ENCODE peak calls at places on chromosomes 11 and 22, in eight cellular contexts. H is effector memory CD4-positive, alpha-beta T cell; R is small intestine; E is IMR-90; U is heart left ventricle; I is psoas muscle; D is CD8-positive, alpha-beta T cell; J is left ventricle myocardium inferior. M is an unnamed sample.
A peak's percentile ranks its signal among the peaks of the same experiment; 100 is the strongest.

GRCh38 chr22:47091241-47091691 is 328.8 kb downstream of the TBC1D22A start:
- DNase-seq in H (no peak), R (peak; percentile 36), E (no peak), U (no peak), I (no peak), D (no peak), J (no peak), M (no peak)

GRCh38 chr22:47407626-47408025 is 645.2 kb downstream of the TBC1D22A start:
- DNase-seq in H (no peak), R (no peak), E (no peak), U (no peak), I (no peak), D (no peak), J (no peak), M (no peak)

GRCh38 chr11:118914178-118914918 is 11.4 kb downstream of the BCL9L start:
- DNase-seq in H (peak; percentile 79), R (peak; percentile 54), E (no peak), U (no peak), I (peak; percentile 21), D (peak; percentile 58), J (peak; percentile 46), M (no peak)

GRCh38 chr11:94023856-94024255 is 2.7 kb downstream of the HEPHL1 start:
- DNase-seq in H (no peak), R (no peak), E (no peak), U (no peak), I (no peak), D (no peak), J (no peak), M (no peak)

GRCh38 chr11:29458252-29458651 is 558.6 kb downstream of the KCNA4 start:
- DNase-seq in H (no peak), R (no peak), E (no peak), U (no peak), I (no peak), D (no peak), J (no peak), M (no peak)

GRCh38 chr11:13260196-13260962 is 17.2 kb upstream of the BMAL1 start:
- DNase-seq in H (no peak), R (no peak), E (no peak), U (no peak), I (no peak), D (no peak), J (no peak), M (no peak)

GRCh38 chr22:24146791-24147353 is 34.4 kb upstream of the SUSD2 start:
- DNase-seq in H (no peak), R (no peak), E (peak; percentile 92), U (no peak), I (no peak), D (no peak), J (peak; percentile 45), M (peak; percentile 45)

GRCh38 chr11:26623076-26623666 is 51.1 kb upstream of the MUC15 start:
- DNase-seq in H (no peak), R (no peak), E (peak; percentile 4), U (no peak), I (no peak), D (no peak), J (no peak), M (no peak)

GRCh38 chr11:87173185-87174039 is 135.7 kb downstream of the TMEM135 start:
- DNase-seq in H (no peak), R (peak; percentile 5), E (peak; percentile 63), U (no peak), I (no peak), D (no peak), J (no peak), M (no peak)

GRCh38 chr11:57358543-57358961 is 20.4 kb downstream of the P2RX3 start:
- DNase-seq in H (no peak), R (peak; percentile 20), E (peak; percentile 10), U (peak; percentile 51), I (no peak), D (no peak), J (no peak), M (peak; percentile 20)

GRCh38 chr11:12050911-12051667 is 42.7 kb upstream of the DKK3 start:
- DNase-seq in H (no peak), R (no peak), E (no peak), U (no peak), I (no peak), D (no peak), J (no peak), M (no peak)

GRCh38 chr22:49210606-49211005 is 617.1 kb downstream of the BRD1 start:
- DNase-seq in H (no peak), R (no peak), E (no peak), U (no peak), I (no peak), D (no peak), J (peak; percentile 4), M (no peak)

GRCh38 chr11:70525006-70525405 is 126.7 kb downstream of the CTTN start:
- DNase-seq in H (no peak), R (no peak), E (no peak), U (peak; percentile 22), I (no peak), D (no peak), J (peak; percentile 0), M (no peak)

GRCh38 chr11:84383571-84383970 is 1097.4 kb upstream of the CCDC90B start:
- DNase-seq in H (no peak), R (no peak), E (no peak), U (no peak), I (no peak), D (no peak), J (no peak), M (no peak)

GRCh38 chr11:67119577-67120391 is 721 bp downstream of the KDM2A start:
- DNase-seq in H (no peak), R (peak; percentile 45), E (no peak), U (peak; percentile 33), I (peak; percentile 43), D (no peak), J (no peak), M (peak; percentile 23)

GRCh38 chr11:74123008-74123448 is 47.8 kb downstream of the C2CD3 start:
- DNase-seq in H (no peak), R (no peak), E (peak; percentile 35), U (no peak), I (no peak), D (no peak), J (no peak), M (no peak)

GRCh38 chr11:133801356-133801755 is 44.0 kb downstream of the SPATA19 start:
- DNase-seq in H (no peak), R (no peak), E (no peak), U (no peak), I (no peak), D (no peak), J (no peak), M (no peak)

GRCh38 chr11:22807855-22808558 is 21.6 kb downstream of the SVIP start:
- DNase-seq in H (no peak), R (no peak), E (peak; percentile 60), U (no peak), I (no peak), D (no peak), J (no peak), M (no peak)

GRCh38 chr11:95939091-95939490 is 15.2 kb upstream of the MTMR2 start:
- DNase-seq in H (no peak), R (no peak), E (peak; percentile 35), U (no peak), I (no peak), D (no peak), J (no peak), M (no peak)

GRCh38 chr11:104830080-104830479 is 68.2 kb downstream of the CASP12 start:
- DNase-seq in H (no peak), R (no peak), E (peak; percentile 72), U (no peak), I (no peak), D (no peak), J (no peak), M (no peak)

GRCh38 chr11:33402066-33402465 is 144.9 kb downstream of the HIPK3 start:
- DNase-seq in H (no peak), R (no peak), E (no peak), U (no peak), I (no peak), D (no peak), J (no peak), M (no peak)

GRCh38 chr11:19963697-19964340 is 196.5 kb downstream of the DBX1 start:
- DNase-seq in H (no peak), R (no peak), E (no peak), U (no peak), I (no peak), D (no peak), J (no peak), M (no peak)
- H3K9me3 ChIP-seq in H (no peaks in the 10 kb centered on the region), R (no peaks in the 10 kb centered on the region), E (no peaks in the 10 kb centered on the region), U (no peaks in the 10 kb centered on the region), I (no peaks in the 10 kb centered on the region), D (no peaks in the 10 kb centered on the region), J (no peaks in the 10 kb centered on the region), M (no peaks in the 10 kb centered on the region)

DNA sequence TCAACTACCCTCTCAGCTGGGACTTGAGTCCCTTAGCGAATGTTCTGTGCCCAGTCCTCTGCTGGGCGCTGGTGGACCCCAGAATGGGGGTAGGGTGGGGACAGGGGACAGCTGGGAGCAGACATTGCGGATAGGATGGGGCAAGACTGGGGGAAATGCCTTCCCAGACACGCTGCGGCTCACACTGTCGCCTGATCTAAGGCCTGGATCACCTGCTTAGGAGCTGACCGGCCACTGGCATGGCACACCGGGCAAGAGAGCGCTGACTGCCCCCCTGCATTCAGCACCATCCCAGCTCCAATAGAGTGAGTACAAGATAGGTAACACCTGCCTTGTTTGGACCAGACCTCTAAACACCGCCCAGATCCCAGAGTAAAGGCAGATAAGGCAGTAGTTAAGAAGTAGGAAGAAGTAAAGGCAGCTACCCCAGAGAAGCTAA is 1.4 kb downstream of the ARVCF start:
- DNase-seq in H (no peak), R (no peak), E (no peak), U (no peak), I (no peak), D (no peak), J (no peak), M (no peak)
- H3K27me3 ChIP-seq in H (no peaks in the 10 kb centered on the region), R (no peaks in the 10 kb centered on the region), E (peaks cover 29% of the 10 kb centered on the region), U (no peaks in the 10 kb centered on the region), I (no peaks in the 10 kb centered on the region), D (no peaks in the 10 kb centered on the region), J (no peaks in the 10 kb centered on the region), M (no peaks in the 10 kb centered on the region)

GRCh38 chr11:17734986-17735822 is 623 bp downstream of the KCNC1 start:
- DNase-seq in H (no peak), R (peak; percentile 38), E (peak; percentile 69), U (peak; percentile 64), I (peak; percentile 73), D (no peak), J (peak; percentile 66), M (peak; percentile 73)

GRCh38 chr11:17734418-17734911 is at the start of gene KCNC1:
- DNase-seq in H (no peak), R (no peak), E (peak; percentile 34), U (no peak), I (no peak), D (no peak), J (no peak), M (no peak)

GRCh38 chr11:17738350-17739207 is 4.0 kb downstream of the KCNC1 start:
- DNase-seq in H (no peak), R (no peak), E (no peak), U (no peak), I (no peak), D (no peak), J (no peak), M (no peak)

GRCh38 chr11:17736921-17737817 is 2.6 kb downstream of the KCNC1 start:
- DNase-seq in H (no peak), R (no peak), E (no peak), U (no peak), I (no peak), D (no peak), J (no peak), M (no peak)

GRCh38 chr11:17735823-17736772 is 1.5 kb downstream of the KCNC1 start:
- DNase-seq in H (no peak), R (no peak), E (no peak), U (no peak), I (no peak), D (no peak), J (no peak), M (no peak)
- H3K4me3 ChIP-seq in H (no peak overlapping the region), R (no peak overlapping the region), E (no peak overlapping the region), U (no peak overlapping the region), I (peak overlapping the region; percentile 66), D (no peak overlapping the region), J (peak overlapping the region; percentile 67), M (no peak overlapping the region)

GRCh38 chr11:50394017-50394416 is 361.3 kb downstream of the OR4C45 start:
- DNase-seq in H (no peak), R (no peak), E (no peak), U (no peak), I (no peak), D (no peak), J (no peak), M (no peak)
- H3K9me3 ChIP-seq in H (no peaks in the 10 kb centered on the region), R (no peaks in the 10 kb centered on the region), E (peaks cover 5% of the 10 kb centered on the region), U (no peaks in the 10 kb centered on the region), I (peaks cover 34% of the 10 kb centered on the region), D (peaks cover 8% of the 10 kb centered on the region), J (peaks cover 99% of the 10 kb centered on the region), M (peaks cover 99% of the 10 kb centered on the region)